ENCODE peak calls at places on chromosomes 16 and 17, in seven cellular contexts. O, D, W, C, J, R and Q are unnamed samples.

GRCh38 chr16:3094289-3095027 is 4.6 kb downstream of the ZSCAN10 start:
- DNase-seq in O (no peak), D (no peak), W (no peak), C (peak), J (peak), R (no peak), Q (peak)

GRCh38 chr17:50139950-50140885 is 10.3 kb upstream of the SAMD14 start:
- DNase-seq in O (peak), D (peak), W (peak), C (peak), J (peak), R (peak), Q (peak)

GRCh38 chr17:50563095-50563511 is 2.6 kb downstream of the CACNA1G start:
- DNase-seq in O (no peak), D (no peak), W (no peak), C (no peak), J (no peak), R (no peak), Q (no peak)

GRCh38 chr16:75555213-75555706 is 792 bp downstream of the TMEM231 start:
- DNase-seq in O (peak), D (no peak), W (peak), C (peak), J (peak), R (no peak), Q (peak)

GRCh38 chr16:17858061-17858460 is 387.3 kb upstream of the XYLT1 start:
- DNase-seq in O (no peak), D (no peak), W (no peak), C (no peak), J (no peak), R (no peak), Q (no peak)

GRCh38 chr16:10824111-10824893 is 5.7 kb upstream of the TVP23A start:
- DNase-seq in O (peak), D (no peak), W (no peak), C (no peak), J (no peak), R (no peak), Q (no peak)

GRCh38 chr17:41103896-41104295 is 1.3 kb upstream of the KRTAP4-9 start:
- DNase-seq in O (no peak), D (no peak), W (no peak), C (no peak), J (no peak), R (no peak), Q (no peak)

GRCh38 chr17:77319211-77320031 is 178.7 kb downstream of the SEC14L1 start:
- DNase-seq in O (peak), D (no peak), W (peak), C (peak), J (peak), R (peak), Q (peak)

GRCh38 chr16:57239089-57239488 is 6.0 kb upstream of the ARL2BP start:
- DNase-seq in O (no peak), D (no peak), W (no peak), C (no peak), J (no peak), R (no peak), Q (no peak)

GRCh38 chr17:81035389-81036127 is 607 bp downstream of the BAIAP2 start:
- DNase-seq in O (peak), D (no peak), W (no peak), C (peak), J (no peak), R (no peak), Q (peak)

GRCh38 chr16:79437764-79438728 is 162.5 kb downstream of the MAF start:
- DNase-seq in O (no peak), D (no peak), W (peak), C (no peak), J (peak), R (no peak), Q (peak)

GRCh38 chr16:87582221-87582965 is 19.9 kb upstream of the JPH3 start:
- DNase-seq in O (no peak), D (no peak), W (peak), C (no peak), J (no peak), R (no peak), Q (peak)

GRCh38 chr17:48322060-48322459 is 108.0 kb downstream of the SKAP1 start:
- DNase-seq in O (no peak), D (no peak), W (no peak), C (no peak), J (no peak), R (no peak), Q (peak)

GRCh38 chr17:82085031-82085861 is 12.8 kb downstream of the FASN start:
- DNase-seq in O (no peak), D (no peak), W (no peak), C (no peak), J (no peak), R (no peak), Q (no peak)

GRCh38 chr17:10768766-10769383 is 35.0 kb downstream of the TMEM238L start:
- DNase-seq in O (no peak), D (no peak), W (no peak), C (no peak), J (no peak), R (no peak), Q (no peak)

GRCh38 chr17:82356845-82357355 is 2.1 kb upstream of the TEX19 start:
- DNase-seq in O (no peak), D (no peak), W (no peak), C (no peak), J (no peak), R (no peak), Q (no peak)

GRCh38 chr17:4006745-4007211 is 42.5 kb upstream of the ATP2A3 start:
- DNase-seq in O (peak), D (no peak), W (no peak), C (no peak), J (no peak), R (no peak), Q (no peak)

GRCh38 chr16:4911831-4912422 is 25.0 kb downstream of the PPL start:
- DNase-seq in O (no peak), D (no peak), W (no peak), C (no peak), J (peak), R (no peak), Q (no peak)

GRCh38 chr17:55648086-55648485 is 74.6 kb downstream of the TMEM100 start:
- DNase-seq in O (no peak), D (no peak), W (no peak), C (no peak), J (no peak), R (no peak), Q (no peak)

GRCh38 chr16:791131-791530 is 2.7 kb downstream of the CHTF18 start:
- DNase-seq in O (no peak), D (no peak), W (no peak), C (no peak), J (no peak), R (no peak), Q (no peak)

GRCh38 chr17:65294184-65294719 is 157.1 kb downstream of the RGS9 start:
- DNase-seq in O (peak), D (no peak), W (peak), C (peak), J (peak), R (peak), Q (peak)

GRCh38 chr17:21330436-21331160 is 45.6 kb upstream of the KCNJ12 start:
- DNase-seq in O (peak), D (no peak), W (no peak), C (no peak), J (no peak), R (no peak), Q (no peak)

GRCh38 chr17:607341-608060 is 107.1 kb downstream of the VPS53 start:
- DNase-seq in O (no peak), D (no peak), W (no peak), C (no peak), J (no peak), R (no peak), Q (no peak)

GRCh38 chr17:17025621-17026020 is 16.6 kb upstream of the MPRIP start:
- DNase-seq in O (peak), D (no peak), W (no peak), C (no peak), J (no peak), R (no peak), Q (no peak)

GRCh38 chr16:54927125-54928015 is 3.3 kb upstream of the IRX5 start:
- DNase-seq in O (no peak), D (no peak), W (no peak), C (no peak), J (no peak), R (no peak), Q (no peak)

GRCh38 chr16:9948933-9949332 is 233.3 kb downstream of the GRIN2A start:
- DNase-seq in O (no peak), D (no peak), W (no peak), C (no peak), J (no peak), R (no peak), Q (no peak)

GRCh38 chr17:57068222-57068658 is 16.8 kb upstream of the AKAP1 start:
- DNase-seq in O (no peak), D (no peak), W (no peak), C (no peak), J (peak), R (no peak), Q (no peak)

GRCh38 chr17:37829446-37830142 is 84.7 kb upstream of the HNF1B start:
- DNase-seq in O (no peak), D (no peak), W (no peak), C (no peak), J (no peak), R (no peak), Q (no peak)

GRCh38 chr16:88732961-88733294 is 26.6 kb downstream of the CTU2 start:
- DNase-seq in O (no peak), D (no peak), W (no peak), C (no peak), J (no peak), R (no peak), Q (no peak)

GRCh38 chr17:66431080-66431795 is 128.8 kb downstream of the PRKCA start:
- DNase-seq in O (peak), D (no peak), W (no peak), C (no peak), J (no peak), R (no peak), Q (no peak)

GRCh38 chr17:4998027-4998665 is 396 bp downstream of the KIF1C start:
- DNase-seq in O (peak), D (no peak), W (peak), C (no peak), J (no peak), R (peak), Q (no peak)

GRCh38 chr17:78875738-78876597 is 27.0 kb downstream of the CEP295NL start:
- DNase-seq in O (no peak), D (no peak), W (no peak), C (no peak), J (peak), R (no peak), Q (peak)

GRCh38 chr17:45123930-45124796 is 8.2 kb downstream of the PLCD3 start:
- DNase-seq in O (no peak), D (no peak), W (no peak), C (peak), J (peak), R (no peak), Q (peak)

GRCh38 chr16:56711862-56712261 is 18.1 kb upstream of the NUP93 start:
- DNase-seq in O (no peak), D (no peak), W (no peak), C (no peak), J (no peak), R (no peak), Q (no peak)